ENCODE peak calls at places on chromosomes 2 and 18, in ten cellular contexts. One of them, this sample, is unnamed.
A peak's percentile ranks its signal among the peaks of the same experiment; 100 is the strongest.

GRCh38 chr2:240024766-240025165 is 376 bp downstream of the NDUFA10 start:
- DNase-seq in stimulated activated CD4-positive, alpha-beta T cell treated with anti-CD3 and anti-CD28 coated beads, Interleukin-1b, Interleukin-23, amount 100 ng/mL, for 24 hours: peak; percentile 4
- DNase-seq in renal cortical epithelial cell: no peak
- DNase-seq in stimulated activated CD8-positive, alpha-beta memory T cell treated with anti-CD3 and anti-CD28 coated beads, Interleukin-7, amount 100 ng/mL, for 1 hour: no peak
- DNase-seq in ACHN: peak; percentile 4
- DNase-seq in nephron progenitor cell: peak; percentile 34
- DNase-seq in nucleus accumbens: no peak
- DNase-seq in kidney tubule cell: peak; percentile 11
- DNase-seq in T1000: no peak
- DNase-seq in adipocyte: peak; percentile 46
- DNase-seq in this sample: peak; percentile 26

GRCh38 chr2:234708717-234709116 is 211.8 kb upstream of the ARL4C start:
- DNase-seq in stimulated activated CD8-positive, alpha-beta memory T cell treated with anti-CD3 and anti-CD28 coated beads, Interleukin-7, amount 100 ng/mL, for 1 hour: no peak
- DNase-seq in ACHN: no peak
- DNase-seq in stimulated activated CD4-positive, alpha-beta T cell treated with anti-CD3 and anti-CD28 coated beads, Interleukin-1b, Interleukin-23, amount 100 ng/mL, for 24 hours: no peak
- DNase-seq in nucleus accumbens: no peak
- DNase-seq in adipocyte: no peak
- DNase-seq in nephron progenitor cell: no peak
- DNase-seq in T1000: no peak
- DNase-seq in renal cortical epithelial cell: no peak
- DNase-seq in kidney tubule cell: no peak
- DNase-seq in this sample: no peak

GRCh38 chr2:27996156-27996920 is 105.8 kb downstream of the BABAM2 start:
- DNase-seq in nephron progenitor cell: no peak
- DNase-seq in stimulated activated CD8-positive, alpha-beta memory T cell treated with anti-CD3 and anti-CD28 coated beads, Interleukin-7, amount 100 ng/mL, for 1 hour: no peak
- DNase-seq in stimulated activated CD4-positive, alpha-beta T cell treated with anti-CD3 and anti-CD28 coated beads, Interleukin-1b, Interleukin-23, amount 100 ng/mL, for 24 hours: no peak
- DNase-seq in kidney tubule cell: no peak
- DNase-seq in nucleus accumbens: no peak
- DNase-seq in ACHN: no peak
- DNase-seq in renal cortical epithelial cell: no peak
- DNase-seq in adipocyte: no peak
- DNase-seq in T1000: no peak
- DNase-seq in this sample: no peak

GRCh38 chr2:149826471-149827125 is 239.0 kb upstream of the MMADHC start:
- DNase-seq in nucleus accumbens: no peak
- DNase-seq in adipocyte: no peak
- DNase-seq in stimulated activated CD8-positive, alpha-beta memory T cell treated with anti-CD3 and anti-CD28 coated beads, Interleukin-7, amount 100 ng/mL, for 1 hour: no peak
- DNase-seq in T1000: no peak
- DNase-seq in stimulated activated CD4-positive, alpha-beta T cell treated with anti-CD3 and anti-CD28 coated beads, Interleukin-1b, Interleukin-23, amount 100 ng/mL, for 24 hours: no peak
- DNase-seq in nephron progenitor cell: no peak
- DNase-seq in kidney tubule cell: no peak
- DNase-seq in ACHN: no peak
- DNase-seq in renal cortical epithelial cell: peak; percentile 50
- DNase-seq in this sample: no peak

GRCh38 chr2:43848174-43848573 is 9.4 kb downstream of the ABCG8 start:
- DNase-seq in ACHN: no peak
- DNase-seq in kidney tubule cell: peak; percentile 4
- DNase-seq in renal cortical epithelial cell: no peak
- DNase-seq in nephron progenitor cell: no peak
- DNase-seq in nucleus accumbens: no peak
- DNase-seq in stimulated activated CD4-positive, alpha-beta T cell treated with anti-CD3 and anti-CD28 coated beads, Interleukin-1b, Interleukin-23, amount 100 ng/mL, for 24 hours: no peak
- DNase-seq in stimulated activated CD8-positive, alpha-beta memory T cell treated with anti-CD3 and anti-CD28 coated beads, Interleukin-7, amount 100 ng/mL, for 1 hour: no peak
- DNase-seq in adipocyte: peak; percentile 31
- DNase-seq in T1000: no peak
- DNase-seq in this sample: no peak

GRCh38 chr2:237968048-237968862 is 1.4 kb downstream of the UBE2F start:
- DNase-seq in nucleus accumbens: peak; percentile 28
- DNase-seq in T1000: no peak
- DNase-seq in renal cortical epithelial cell: peak; percentile 65
- DNase-seq in stimulated activated CD4-positive, alpha-beta T cell treated with anti-CD3 and anti-CD28 coated beads, Interleukin-1b, Interleukin-23, amount 100 ng/mL, for 24 hours: no peak
- DNase-seq in adipocyte: peak; percentile 83
- DNase-seq in stimulated activated CD8-positive, alpha-beta memory T cell treated with anti-CD3 and anti-CD28 coated beads, Interleukin-7, amount 100 ng/mL, for 1 hour: no peak
- DNase-seq in ACHN: no peak
- DNase-seq in nephron progenitor cell: no peak
- DNase-seq in kidney tubule cell: peak; percentile 54
- DNase-seq in this sample: no peak

GRCh38 chr2:28293416-28293815 is 99.2 kb upstream of the FOSL2 start:
- DNase-seq in kidney tubule cell: no peak
- DNase-seq in adipocyte: no peak
- DNase-seq in renal cortical epithelial cell: peak; percentile 31
- DNase-seq in T1000: no peak
- DNase-seq in ACHN: no peak
- DNase-seq in stimulated activated CD8-positive, alpha-beta memory T cell treated with anti-CD3 and anti-CD28 coated beads, Interleukin-7, amount 100 ng/mL, for 1 hour: no peak
- DNase-seq in stimulated activated CD4-positive, alpha-beta T cell treated with anti-CD3 and anti-CD28 coated beads, Interleukin-1b, Interleukin-23, amount 100 ng/mL, for 24 hours: no peak
- DNase-seq in nucleus accumbens: no peak
- DNase-seq in nephron progenitor cell: no peak
- DNase-seq in this sample: peak; percentile 10

GRCh38 chr2:157986761-157987160 is 110.6 kb upstream of the ACVR1 start:
- DNase-seq in ACHN: no peak
- DNase-seq in renal cortical epithelial cell: no peak
- DNase-seq in stimulated activated CD8-positive, alpha-beta memory T cell treated with anti-CD3 and anti-CD28 coated beads, Interleukin-7, amount 100 ng/mL, for 1 hour: no peak
- DNase-seq in stimulated activated CD4-positive, alpha-beta T cell treated with anti-CD3 and anti-CD28 coated beads, Interleukin-1b, Interleukin-23, amount 100 ng/mL, for 24 hours: no peak
- DNase-seq in nephron progenitor cell: no peak
- DNase-seq in T1000: no peak
- DNase-seq in kidney tubule cell: no peak
- DNase-seq in adipocyte: no peak
- DNase-seq in nucleus accumbens: no peak
- DNase-seq in this sample: no peak

GRCh38 chr2:225495706-225496105 is 96.2 kb downstream of the NYAP2 start:
- DNase-seq in kidney tubule cell: no peak
- DNase-seq in nephron progenitor cell: no peak
- DNase-seq in T1000: no peak
- DNase-seq in ACHN: no peak
- DNase-seq in stimulated activated CD8-positive, alpha-beta memory T cell treated with anti-CD3 and anti-CD28 coated beads, Interleukin-7, amount 100 ng/mL, for 1 hour: no peak
- DNase-seq in renal cortical epithelial cell: no peak
- DNase-seq in stimulated activated CD4-positive, alpha-beta T cell treated with anti-CD3 and anti-CD28 coated beads, Interleukin-1b, Interleukin-23, amount 100 ng/mL, for 24 hours: no peak
- DNase-seq in adipocyte: no peak
- DNase-seq in nucleus accumbens: no peak
- DNase-seq in this sample: no peak

GRCh38 chr2:209331291-209331844 is 92.5 kb upstream of the MAP2 start:
- DNase-seq in stimulated activated CD8-positive, alpha-beta memory T cell treated with anti-CD3 and anti-CD28 coated beads, Interleukin-7, amount 100 ng/mL, for 1 hour: no peak
- DNase-seq in stimulated activated CD4-positive, alpha-beta T cell treated with anti-CD3 and anti-CD28 coated beads, Interleukin-1b, Interleukin-23, amount 100 ng/mL, for 24 hours: no peak
- DNase-seq in ACHN: peak; percentile 60
- DNase-seq in renal cortical epithelial cell: peak; percentile 81
- DNase-seq in adipocyte: peak; percentile 47
- DNase-seq in kidney tubule cell: peak; percentile 57
- DNase-seq in nucleus accumbens: no peak
- DNase-seq in nephron progenitor cell: no peak
- DNase-seq in T1000: no peak
- DNase-seq in this sample: peak; percentile 62

GRCh38 chr18:35464731-35465728 is 32.7 kb downstream of the INO80C start:
- DNase-seq in ACHN: no peak
- DNase-seq in stimulated activated CD8-positive, alpha-beta memory T cell treated with anti-CD3 and anti-CD28 coated beads, Interleukin-7, amount 100 ng/mL, for 1 hour: no peak
- DNase-seq in T1000: no peak
- DNase-seq in kidney tubule cell: no peak
- DNase-seq in nephron progenitor cell: no peak
- DNase-seq in adipocyte: no peak
- DNase-seq in renal cortical epithelial cell: no peak
- DNase-seq in nucleus accumbens: no peak
- DNase-seq in stimulated activated CD4-positive, alpha-beta T cell treated with anti-CD3 and anti-CD28 coated beads, Interleukin-1b, Interleukin-23, amount 100 ng/mL, for 24 hours: no peak
- DNase-seq in this sample: no peak

GRCh38 chr2:188931361-188931760 is 42.8 kb upstream of the COL3A1 start:
- DNase-seq in renal cortical epithelial cell: no peak
- DNase-seq in nucleus accumbens: no peak
- DNase-seq in nephron progenitor cell: no peak
- DNase-seq in T1000: no peak
- DNase-seq in adipocyte: peak; percentile 56
- DNase-seq in stimulated activated CD8-positive, alpha-beta memory T cell treated with anti-CD3 and anti-CD28 coated beads, Interleukin-7, amount 100 ng/mL, for 1 hour: no peak
- DNase-seq in kidney tubule cell: no peak
- DNase-seq in stimulated activated CD4-positive, alpha-beta T cell treated with anti-CD3 and anti-CD28 coated beads, Interleukin-1b, Interleukin-23, amount 100 ng/mL, for 24 hours: no peak
- DNase-seq in ACHN: no peak
- DNase-seq in this sample: no peak

GRCh38 chr2:74464406-74464805 is 776 bp downstream of the MOGS start:
- DNase-seq in T1000: no peak
- DNase-seq in adipocyte: no peak
- DNase-seq in kidney tubule cell: peak; percentile 13
- DNase-seq in nephron progenitor cell: no peak
- DNase-seq in renal cortical epithelial cell: no peak
- DNase-seq in stimulated activated CD8-positive, alpha-beta memory T cell treated with anti-CD3 and anti-CD28 coated beads, Interleukin-7, amount 100 ng/mL, for 1 hour: no peak
- DNase-seq in nucleus accumbens: no peak
- DNase-seq in ACHN: no peak
- DNase-seq in stimulated activated CD4-positive, alpha-beta T cell treated with anti-CD3 and anti-CD28 coated beads, Interleukin-1b, Interleukin-23, amount 100 ng/mL, for 24 hours: no peak
- DNase-seq in this sample: peak; percentile 23

GRCh38 chr2:45788401-45788800 is 136.9 kb downstream of the PRKCE start:
- DNase-seq in renal cortical epithelial cell: no peak
- DNase-seq in T1000: no peak
- DNase-seq in stimulated activated CD8-positive, alpha-beta memory T cell treated with anti-CD3 and anti-CD28 coated beads, Interleukin-7, amount 100 ng/mL, for 1 hour: no peak
- DNase-seq in nucleus accumbens: no peak
- DNase-seq in adipocyte: no peak
- DNase-seq in stimulated activated CD4-positive, alpha-beta T cell treated with anti-CD3 and anti-CD28 coated beads, Interleukin-1b, Interleukin-23, amount 100 ng/mL, for 24 hours: no peak
- DNase-seq in nephron progenitor cell: no peak
- DNase-seq in ACHN: no peak
- DNase-seq in kidney tubule cell: no peak
- DNase-seq in this sample: no peak

GRCh38 chr2:71604709-71605085 is 151.3 kb downstream of the DYSF start:
- DNase-seq in renal cortical epithelial cell: no peak
- DNase-seq in T1000: no peak
- DNase-seq in kidney tubule cell: no peak
- DNase-seq in stimulated activated CD8-positive, alpha-beta memory T cell treated with anti-CD3 and anti-CD28 coated beads, Interleukin-7, amount 100 ng/mL, for 1 hour: no peak
- DNase-seq in nephron progenitor cell: peak; percentile 1
- DNase-seq in stimulated activated CD4-positive, alpha-beta T cell treated with anti-CD3 and anti-CD28 coated beads, Interleukin-1b, Interleukin-23, amount 100 ng/mL, for 24 hours: no peak
- DNase-seq in ACHN: no peak
- DNase-seq in nucleus accumbens: no peak
- DNase-seq in adipocyte: no peak
- DNase-seq in this sample: no peak

GRCh38 chr2:64700133-64700809 is 46.6 kb upstream of the SERTAD2 start:
- DNase-seq in kidney tubule cell: peak; percentile 64
- DNase-seq in nephron progenitor cell: no peak
- DNase-seq in renal cortical epithelial cell: peak; percentile 63
- DNase-seq in adipocyte: peak; percentile 52
- DNase-seq in stimulated activated CD8-positive, alpha-beta memory T cell treated with anti-CD3 and anti-CD28 coated beads, Interleukin-7, amount 100 ng/mL, for 1 hour: no peak
- DNase-seq in ACHN: no peak
- DNase-seq in T1000: no peak
- DNase-seq in nucleus accumbens: no peak
- DNase-seq in stimulated activated CD4-positive, alpha-beta T cell treated with anti-CD3 and anti-CD28 coated beads, Interleukin-1b, Interleukin-23, amount 100 ng/mL, for 24 hours: no peak
- DNase-seq in this sample: no peak

GRCh38 chr18:45049548-45050307 is 369.0 kb downstream of the SETBP1 start:
- DNase-seq in nephron progenitor cell: no peak
- DNase-seq in renal cortical epithelial cell: no peak
- DNase-seq in kidney tubule cell: no peak
- DNase-seq in stimulated activated CD4-positive, alpha-beta T cell treated with anti-CD3 and anti-CD28 coated beads, Interleukin-1b, Interleukin-23, amount 100 ng/mL, for 24 hours: no peak
- DNase-seq in nucleus accumbens: no peak
- DNase-seq in stimulated activated CD8-positive, alpha-beta memory T cell treated with anti-CD3 and anti-CD28 coated beads, Interleukin-7, amount 100 ng/mL, for 1 hour: no peak
- DNase-seq in T1000: no peak
- DNase-seq in adipocyte: no peak
- DNase-seq in ACHN: no peak
- DNase-seq in this sample: no peak

This sample was measured in neural progenitor cell.